ENCODE peak calls at places on chromosomes 1 and 21, in five cellular contexts. X, U, B, L and H are unnamed samples.

GRCh38 chr1:166479052-166479631 is 312.3 kb upstream of the FAM78B start:
- DNase-seq in X (no peak), U (peak; percentile 32), B (peak; percentile 40), L (peak; percentile 47), H (no peak)

GRCh38 chr1:27332536-27333281 is 9.1 kb upstream of the SYTL1 start:
- DNase-seq in X (peak; percentile 69), U (peak; percentile 35), B (peak; percentile 36), L (peak; percentile 68), H (no peak)

GRCh38 chr1:154659823-154660592 is 52.0 kb upstream of the ADAR start:
- DNase-seq in X (no peak), U (no peak), B (no peak), L (no peak), H (no peak)

GRCh38 chr1:203153051-203153988 is 22.3 kb downstream of the MYBPH start:
- DNase-seq in X (no peak), U (no peak), B (no peak), L (no peak), H (no peak)

GRCh38 chr1:205232945-205233397 is 5.2 kb downstream of the TMCC2 start:
- DNase-seq in X (no peak), U (no peak), B (no peak), L (no peak), H (no peak)

GRCh38 chr1:29133861-29134694 is 10.4 kb upstream of the TMEM200B start:
- DNase-seq in X (no peak), U (no peak), B (no peak), L (no peak), H (no peak)

GRCh38 chr1:2968471-2968881 is 52.8 kb upstream of the ACTRT2 start:
- DNase-seq in X (no peak), U (no peak), B (no peak), L (no peak), H (no peak)

GRCh38 chr1:171909711-171910110 is 68.4 kb downstream of the DNM3 start:
- DNase-seq in X (no peak), U (no peak), B (no peak), L (no peak), H (no peak)

GRCh38 chr1:241939798-241940197 is 17.8 kb upstream of the BECN2 start:
- DNase-seq in X (no peak), U (no peak), B (no peak), L (no peak), H (no peak)

GRCh38 chr1:182147136-182147815 is 85.8 kb upstream of the ZNF648 start:
- DNase-seq in X (no peak), U (peak; percentile 12), B (no peak), L (no peak), H (no peak)

GRCh38 chr1:7616076-7616833 is 154.8 kb upstream of the VAMP3 start:
- DNase-seq in X (peak; percentile 25), U (peak; percentile 41), B (no peak), L (peak; percentile 74), H (no peak)

GRCh38 chr1:150560011-150560438 is 10.8 kb downstream of the ADAMTSL4 start:
- DNase-seq in X (peak; percentile 78), U (peak; percentile 64), B (peak; percentile 81), L (peak; percentile 89), H (peak; percentile 58)

GRCh38 chr1:117634631-117635030 is 28.8 kb downstream of the TENT5C start:
- DNase-seq in X (no peak), U (no peak), B (no peak), L (no peak), H (no peak)

GRCh38 chr1:240468616-240469015 is 143.3 kb downstream of the GREM2 start:
- DNase-seq in X (no peak), U (peak; percentile 53), B (no peak), L (no peak), H (no peak)

GRCh38 chr1:201215531-201216357 is 25.1 kb downstream of the IGFN1 start:
- DNase-seq in X (no peak), U (no peak), B (no peak), L (no peak), H (no peak)

GRCh38 chr1:108813326-108813725 is 43.6 kb downstream of the AKNAD1 start:
- DNase-seq in X (no peak), U (no peak), B (no peak), L (no peak), H (no peak)

GRCh38 chr1:54355931-54356679 is 50.1 kb downstream of the SSBP3 start:
- DNase-seq in X (no peak), U (no peak), B (no peak), L (no peak), H (no peak)

GRCh38 chr1:153791856-153792253 is 16.6 kb downstream of the SLC27A3 start:
- DNase-seq in X (no peak), U (peak; percentile 43), B (no peak), L (peak; percentile 43), H (no peak)

GRCh38 chr1:96060621-96061020 is 661.0 kb upstream of the PTBP2 start:
- DNase-seq in X (no peak), U (no peak), B (no peak), L (no peak), H (no peak)

GRCh38 chr1:96059736-96060135 is 661.8 kb upstream of the PTBP2 start:
- DNase-seq in X (no peak), U (no peak), B (no peak), L (no peak), H (no peak)

DNA sequence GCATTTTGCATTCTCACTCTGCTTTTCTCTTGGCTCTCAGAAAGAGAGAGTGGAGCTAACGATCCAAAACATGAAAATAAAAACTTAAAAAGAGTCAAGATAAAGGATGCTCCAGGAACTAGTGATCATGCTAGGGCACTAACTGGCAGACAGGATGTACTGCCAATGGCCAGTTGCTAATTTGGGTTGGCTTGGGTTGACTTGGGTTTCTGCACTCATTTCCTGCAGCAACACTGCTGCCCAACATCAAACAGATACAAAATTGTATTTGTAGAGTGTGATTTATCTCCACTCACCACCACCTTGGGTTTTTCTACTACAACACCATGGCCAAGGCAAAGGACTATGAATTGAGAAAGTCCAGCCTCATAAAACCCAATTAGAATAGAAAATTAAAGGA is 662.3 kb upstream of the PTBP2 start:
- DNase-seq in X (no peak), U (no peak), B (no peak), L (no peak), H (no peak)
- H3K27ac ChIP-seq in X (no peak overlapping the region), U (no peak overlapping the region), B (no peak overlapping the region), L (no peak overlapping the region), H (no peak overlapping the region)

DNA sequence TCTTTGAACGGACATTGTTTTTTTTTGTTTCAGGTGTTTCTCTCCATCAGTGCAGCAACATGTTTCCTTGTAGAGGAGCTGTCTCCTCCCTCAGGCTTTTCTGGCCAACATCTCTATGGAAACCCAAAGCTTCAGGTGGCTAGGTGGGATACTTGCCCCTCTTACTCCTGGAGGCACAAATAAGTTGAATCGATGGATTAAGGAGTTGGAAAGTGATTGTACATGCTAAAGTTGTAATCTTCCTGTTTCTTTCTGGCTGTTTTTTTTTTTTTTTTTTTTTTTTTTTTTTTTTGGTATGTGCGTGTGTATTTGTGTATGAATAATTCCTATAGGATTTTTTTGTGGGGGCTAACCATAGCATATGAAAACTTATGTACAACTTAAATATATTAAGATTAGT is 10.6 kb downstream of the USP25 start:
- DNase-seq in X (no peak), U (no peak), B (no peak), L (no peak), H (no peak)
- H3K4me1 ChIP-seq in X (peaks cover 68% of the 10 kb centered on the region), U (peaks cover 2% of the 10 kb centered on the region), B (peaks cover 11% of the 10 kb centered on the region), L (peaks cover 69% of the 10 kb centered on the region), H (peaks cover 9% of the 10 kb centered on the region)

GRCh38 chr1:164559342-164560070 is 522 bp downstream of the PBX1 start:
- DNase-seq in X (peak; percentile 15), U (no peak), B (peak; percentile 47), L (peak; percentile 71), H (no peak)
- H3K27ac ChIP-seq in X (peak overlapping the region; percentile 91), U (peak overlapping the region; percentile 55), B (peak overlapping the region; percentile 97), L (peak overlapping the region; percentile 74), H (peak overlapping the region; percentile 81)

GRCh38 chr1:94709891-94710581 is 110.1 kb upstream of the SLC44A3 start:
- DNase-seq in X (no peak), U (no peak), B (no peak), L (no peak), H (no peak)
- H3K4me1 ChIP-seq in X (peaks cover 24% of the 10 kb centered on the region), U (peaks cover 12% of the 10 kb centered on the region), B (no peaks in the 10 kb centered on the region), L (no peaks in the 10 kb centered on the region), H (peaks cover 7% of the 10 kb centered on the region)